ENCODE peak calls at places on chromosomes 2 and 18, in eight cellular contexts. B is GM12878, M is tibial artery, P is HFF-Myc, Q is stomach, L is colonic mucosa, D is brain microvascular endothelial cell, R is esophagus squamous epithelium. C is an unnamed sample.

GRCh38 chr2:84906108-84906899 is 848 bp downstream of the TMSB10 start:
- DNase-seq in B (no peak), M (no peak), P (no peak), Q (peak; percentile 59), L (peak; percentile 60), D (no peak), R (no peak), C (no peak)

GRCh38 chr18:79583426-79583825 is 96.2 kb upstream of the CTDP1 start:
- DNase-seq in B (no peak), M (no peak), P (no peak), Q (no peak), L (no peak), D (no peak), R (no peak), C (no peak)

GRCh38 chr18:48833701-48834394 is 116.9 kb downstream of the SMAD7 start:
- DNase-seq in B (no peak), M (peak; percentile 23), P (no peak), Q (peak; percentile 11), L (no peak), D (no peak), R (no peak), C (no peak)

GRCh38 chr2:100064592-100065006 is 77.8 kb downstream of the AFF3 start:
- DNase-seq in B (no peak), M (no peak), P (no peak), Q (no peak), L (no peak), D (no peak), R (no peak), C (no peak)

GRCh38 chr2:216583606-216584005 is 49.6 kb upstream of the IGFBP2 start:
- DNase-seq in B (no peak), M (no peak), P (no peak), Q (no peak), L (no peak), D (no peak), R (no peak), C (no peak)

GRCh38 chr2:49225126-49225525 is 70.8 kb upstream of the FSHR start:
- DNase-seq in B (no peak), M (no peak), P (no peak), Q (no peak), L (no peak), D (no peak), R (no peak), C (no peak)

GRCh38 chr2:180663016-180663471 is 317.4 kb upstream of the UBE2E3 start:
- DNase-seq in B (no peak), M (no peak), P (no peak), Q (no peak), L (no peak), D (no peak), R (no peak), C (no peak)

GRCh38 chr2:233422050-233422639 is 67.9 kb downstream of the DGKD start:
- DNase-seq in B (peak; percentile 66), M (no peak), P (no peak), Q (peak; percentile 93), L (peak; percentile 89), D (no peak), R (no peak), C (no peak)

GRCh38 chr2:897091-897490 is 53.6 kb upstream of the SNTG2 start:
- DNase-seq in B (no peak), M (no peak), P (no peak), Q (no peak), L (no peak), D (no peak), R (no peak), C (no peak)

GRCh38 chr2:225288986-225289385 is 110.5 kb upstream of the NYAP2 start:
- DNase-seq in B (no peak), M (no peak), P (no peak), Q (no peak), L (no peak), D (peak; percentile 41), R (no peak), C (peak; percentile 32)

GRCh38 chr2:200829258-200829655 is 17.5 kb downstream of the BZW1 start:
- DNase-seq in B (no peak), M (no peak), P (no peak), Q (no peak), L (no peak), D (no peak), R (no peak), C (no peak)

GRCh38 chr2:239805414-239805813 is 219.7 kb downstream of the NDUFA10 start:
- DNase-seq in B (no peak), M (peak; percentile 1), P (no peak), Q (peak; percentile 8), L (no peak), D (no peak), R (no peak), C (no peak)

GRCh38 chr2:54471221-54471711 is 15.1 kb downstream of the SPTBN1 start:
- DNase-seq in B (peak; percentile 55), M (no peak), P (peak; percentile 69), Q (no peak), L (no peak), D (peak; percentile 84), R (no peak), C (peak; percentile 37)

GRCh38 chr2:30177861-30178465 is 31.2 kb downstream of the YPEL5 start:
- DNase-seq in B (no peak), M (peak; percentile 43), P (no peak), Q (peak; percentile 8), L (no peak), D (no peak), R (no peak), C (no peak)

GRCh38 chr2:175575346-175576258 is 394.1 kb upstream of the ATP5MC3 start:
- DNase-seq in B (peak; percentile 62), M (no peak), P (no peak), Q (no peak), L (no peak), D (no peak), R (no peak), C (no peak)

DNA sequence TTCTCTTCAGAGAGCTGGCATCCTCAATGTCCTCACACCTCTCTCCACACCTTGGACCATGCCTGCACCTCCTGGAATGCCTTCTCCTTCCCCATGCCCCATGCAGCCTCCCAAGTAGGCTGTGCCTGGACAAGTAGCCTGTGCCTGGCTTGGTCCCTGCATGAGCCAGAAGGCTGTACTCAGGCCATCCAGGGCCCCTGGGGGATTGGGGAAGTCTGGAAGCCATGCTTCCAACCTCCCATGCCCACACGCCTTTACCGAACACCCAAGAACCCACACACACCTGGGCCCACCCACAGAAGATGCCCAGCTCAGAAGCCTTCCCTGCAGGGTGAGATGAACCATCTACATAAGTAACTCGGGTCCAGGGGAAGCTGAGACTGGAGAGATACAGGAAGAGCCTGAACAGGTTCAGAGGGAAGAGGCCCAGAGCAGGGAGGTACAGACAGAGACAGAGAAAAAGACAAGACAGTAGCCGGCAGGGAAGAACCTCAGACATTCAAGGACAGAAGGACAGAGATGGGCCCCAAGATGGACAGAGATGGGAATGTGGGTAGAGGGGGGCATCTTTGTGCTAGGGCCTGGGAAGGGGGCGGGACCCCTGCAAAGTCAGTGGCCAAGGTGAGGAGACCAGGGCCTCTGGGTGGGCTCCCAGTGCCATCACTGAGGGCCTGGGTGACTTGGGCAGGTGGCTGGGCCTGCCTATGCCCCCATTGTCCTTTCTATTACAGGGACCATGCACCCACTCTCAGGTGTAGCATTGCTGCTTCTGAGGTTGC is 4.3 kb downstream of the BIN1 start:
- DNase-seq in B (no peak), M (peak; percentile 15), P (no peak), Q (no peak), L (no peak), D (no peak), R (no peak), C (no peak)
- H3K4me3 ChIP-seq in B (no peak overlapping the region), M (no peak overlapping the region), P (no peak overlapping the region), Q (no peak overlapping the region), L (no peak overlapping the region), D (no peak overlapping the region), R (no peak overlapping the region), C (no peak overlapping the region)

GRCh38 chr2:161988589-161988988 is 85.4 kb downstream of the DPP4 start:
- DNase-seq in B (no peak), M (no peak), P (no peak), Q (no peak), L (no peak), D (no peak), R (no peak), C (no peak)
- TF ChIP-seq CTCF in B (peak; percentile 17), M (no peak), P (peak; percentile 4), Q (no peak), L (no peak), D (peak; percentile 53), R (no peak), C (no peak)

GRCh38 chr2:98463551-98463971 is 18.9 kb downstream of the INPP4A start:
- DNase-seq in B (no peak), M (no peak), P (no peak), Q (no peak), L (no peak), D (no peak), R (no peak), C (no peak)
- H3K4me3 ChIP-seq in B (peak overlapping the region; percentile 47), M (no peak overlapping the region), P (no peak overlapping the region), Q (no peak overlapping the region), L (no peak overlapping the region), D (no peak overlapping the region), R (no peak overlapping the region), C (no peak overlapping the region)

GRCh38 chr2:60998628-60999545 is 18.6 kb upstream of the PEX13 start:
- DNase-seq in B (no peak), M (no peak), P (peak; percentile 52), Q (no peak), L (no peak), D (no peak), R (no peak), C (no peak)
- TF ChIP-seq CTCF in B (peak; percentile 48), M (peak; percentile 61), P (peak; percentile 37), Q (peak; percentile 54), L (peak; percentile 53), D (no peak), R (peak; percentile 55), C (peak; percentile 49)

GRCh38 chr18:73983496-73983895 is 164.1 kb downstream of the FBXO15 start:
- DNase-seq in B (no peak), M (no peak), P (no peak), Q (no peak), L (no peak), D (no peak), R (no peak), C (no peak)

GRCh38 chr18:73986711-73987110 is 160.9 kb downstream of the FBXO15 start:
- DNase-seq in B (no peak), M (no peak), P (no peak), Q (no peak), L (no peak), D (no peak), R (no peak), C (peak; percentile 9)

GRCh38 chr18:73985855-73986254 is 161.8 kb downstream of the FBXO15 start:
- DNase-seq in B (no peak), M (no peak), P (no peak), Q (no peak), L (no peak), D (no peak), R (no peak), C (no peak)

GRCh38 chr18:73987247-73987980 is 160.2 kb downstream of the FBXO15 start:
- DNase-seq in B (no peak), M (no peak), P (no peak), Q (no peak), L (no peak), D (peak; percentile 2), R (no peak), C (no peak)

GRCh38 chr18:73983970-73984369 is 163.7 kb downstream of the FBXO15 start:
- DNase-seq in B (no peak), M (no peak), P (no peak), Q (no peak), L (no peak), D (no peak), R (no peak), C (no peak)
- H3K4me3 ChIP-seq in B (no peak overlapping the region), M (no peak overlapping the region), P (no peak overlapping the region), Q (no peak overlapping the region), L (no peak overlapping the region), D (no peak overlapping the region), R (no peak overlapping the region), C (no peak overlapping the region)

C was measured in BJ.